ENCODE peak calls at places on chromosomes 3 and 15, in five cellular contexts. T, F, P, I and X are unnamed samples.

GRCh38 chr3:124621498-124621897 is 108.8 kb upstream of the UMPS start:
- DNase-seq in T (peak; percentile 56), F (no peak), P (peak; percentile 79), I (no peak), X (no peak)

GRCh38 chr3:159586587-159587202 is 401.9 kb upstream of the IL12A start:
- DNase-seq in T (peak; percentile 65), F (peak; percentile 89), P (no peak), I (no peak), X (peak; percentile 57)

GRCh38 chr3:159766563-159767185 is 222.0 kb upstream of the IL12A start:
- DNase-seq in T (peak; percentile 57), F (peak; percentile 63), P (peak; percentile 2), I (no peak), X (peak; percentile 53)

GRCh38 chr3:195151866-195152526 is 119.0 kb downstream of the XXYLT1 start:
- DNase-seq in T (peak; percentile 56), F (peak; percentile 40), P (peak; percentile 48), I (no peak), X (peak; percentile 71)

GRCh38 chr3:39378092-39378491 is 5.1 kb upstream of the SLC25A38 start:
- DNase-seq in T (peak; percentile 25), F (peak; percentile 91), P (peak; percentile 80), I (no peak), X (peak; percentile 15)

GRCh38 chr15:82297546-82297945 is 34.9 kb downstream of the SAXO2 start:
- DNase-seq in T (no peak), F (no peak), P (no peak), I (no peak), X (no peak)

GRCh38 chr3:170162630-170163029 is 18.9 kb downstream of the PHC3 start:
- DNase-seq in T (no peak), F (no peak), P (no peak), I (no peak), X (no peak)

GRCh38 chr3:45153658-45154437 is 7.7 kb upstream of the CDCP1 start:
- DNase-seq in T (peak; percentile 67), F (no peak), P (no peak), I (no peak), X (no peak)

GRCh38 chr15:61994216-61994615 is 66.0 kb downstream of the VPS13C start:
- DNase-seq in T (peak; percentile 85), F (no peak), P (no peak), I (no peak), X (peak; percentile 77)

GRCh38 chr15:51367322-51367976 is 26.0 kb downstream of the GLDN start:
- DNase-seq in T (peak; percentile 54), F (no peak), P (no peak), I (no peak), X (no peak)

GRCh38 chr3:99875925-99876781 is 58.5 kb downstream of the CMSS1 start:
- DNase-seq in T (peak; percentile 84), F (peak; percentile 95), P (peak; percentile 83), I (peak; percentile 92), X (peak; percentile 83)

GRCh38 chr3:128505771-128506170 is 12.8 kb upstream of the GATA2 start:
- DNase-seq in T (no peak), F (peak; percentile 39), P (peak; percentile 30), I (no peak), X (no peak)

GRCh38 chr3:177860236-177860635 is 663.0 kb upstream of the TBL1XR1 start:
- DNase-seq in T (no peak), F (no peak), P (no peak), I (no peak), X (no peak)

GRCh38 chr3:154089416-154090115 is 31.6 kb upstream of the ARHGEF26 start:
- DNase-seq in T (no peak), F (no peak), P (no peak), I (no peak), X (no peak)

DNA sequence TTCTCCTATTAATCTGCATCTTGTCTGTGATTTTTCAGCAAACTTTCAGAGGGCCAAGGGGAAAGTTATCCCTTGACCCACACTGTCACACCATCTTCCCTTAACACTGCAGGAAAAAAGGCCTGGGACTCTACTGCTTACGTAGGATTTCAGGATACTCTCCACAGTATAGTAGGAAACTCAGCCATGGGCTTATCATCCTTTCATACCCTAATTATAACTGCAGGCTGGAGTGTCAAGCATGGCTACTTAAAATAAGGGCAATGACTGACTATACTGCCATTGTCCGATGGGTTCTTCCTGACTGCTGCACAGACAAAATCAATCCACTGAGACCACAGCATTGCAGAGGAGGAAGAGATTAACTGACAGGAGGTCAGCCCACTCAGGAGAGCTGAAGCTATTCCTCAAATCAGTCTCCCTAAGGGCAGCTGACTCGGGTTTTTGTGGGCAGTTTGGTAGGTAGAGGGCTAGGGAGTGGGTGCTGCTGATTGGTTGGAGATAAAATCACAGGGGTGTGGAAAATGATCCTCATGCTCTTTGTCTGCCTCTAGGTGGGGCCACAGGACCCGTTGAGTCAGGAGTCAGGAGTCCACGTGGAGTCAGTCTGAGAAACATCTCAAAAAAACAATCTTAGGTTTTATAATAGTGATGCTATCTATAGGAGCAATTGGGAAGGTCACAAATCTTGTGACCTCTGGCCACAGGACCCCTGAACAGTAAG is 118.2 kb upstream of the STRIT1 start:
- DNase-seq in T (no peak), F (no peak), P (peak; percentile 18), I (no peak), X (no peak)
- TF ChIP-seq CTCF in T (no peak), F (peak; percentile 31), P (peak; percentile 9), I (no peak), X (no peak)

GRCh38 chr3:12508316-12508715 is 24.0 kb downstream of the TSEN2 start:
- DNase-seq in T (peak; percentile 95), F (peak; percentile 81), P (no peak), I (no peak), X (peak; percentile 98)

GRCh38 chr3:12509466-12509865 is 25.2 kb downstream of the TSEN2 start:
- DNase-seq in T (no peak), F (no peak), P (no peak), I (no peak), X (no peak)

GRCh38 chr3:12506201-12506600 is 21.9 kb downstream of the TSEN2 start:
- DNase-seq in T (no peak), F (no peak), P (no peak), I (no peak), X (no peak)

GRCh38 chr3:12503126-12503952 is 19.1 kb downstream of the TSEN2 start:
- DNase-seq in T (no peak), F (no peak), P (no peak), I (no peak), X (peak; percentile 15)

GRCh38 chr3:12507871-12508281 is 23.6 kb downstream of the TSEN2 start:
- DNase-seq in T (peak; percentile 56), F (peak; percentile 52), P (no peak), I (no peak), X (peak; percentile 82)
- H3K4me3 ChIP-seq in T (no peak overlapping the region), F (no peak overlapping the region), P (no peak overlapping the region), I (no peak overlapping the region), X (no peak overlapping the region)

GRCh38 chr3:30677347-30677685 is 70.9 kb downstream of the TGFBR2 start:
- DNase-seq in T (no peak), F (no peak), P (no peak), I (no peak), X (no peak)
- TF ChIP-seq CTCF in T (no peak), F (no peak), P (no peak), I (no peak), X (no peak)

GRCh38 chr3:77038468-77038927 is 1.4 kb upstream of the ROBO2 start:
- DNase-seq in T (peak; percentile 87), F (peak; percentile 88), P (peak; percentile 79), I (no peak), X (peak; percentile 88)

GRCh38 chr3:77041756-77042155 is 1.9 kb downstream of the ROBO2 start:
- DNase-seq in T (no peak), F (no peak), P (no peak), I (no peak), X (no peak)

GRCh38 chr3:77039606-77040553 is at the start of gene ROBO2:
- DNase-seq in T (peak; percentile 4), F (peak; percentile 89), P (peak; percentile 63), I (peak; percentile 62), X (peak; percentile 22)

GRCh38 chr3:77041156-77041696 is 1.3 kb downstream of the ROBO2 start:
- DNase-seq in T (no peak), F (no peak), P (peak; percentile 11), I (no peak), X (no peak)

DNA sequence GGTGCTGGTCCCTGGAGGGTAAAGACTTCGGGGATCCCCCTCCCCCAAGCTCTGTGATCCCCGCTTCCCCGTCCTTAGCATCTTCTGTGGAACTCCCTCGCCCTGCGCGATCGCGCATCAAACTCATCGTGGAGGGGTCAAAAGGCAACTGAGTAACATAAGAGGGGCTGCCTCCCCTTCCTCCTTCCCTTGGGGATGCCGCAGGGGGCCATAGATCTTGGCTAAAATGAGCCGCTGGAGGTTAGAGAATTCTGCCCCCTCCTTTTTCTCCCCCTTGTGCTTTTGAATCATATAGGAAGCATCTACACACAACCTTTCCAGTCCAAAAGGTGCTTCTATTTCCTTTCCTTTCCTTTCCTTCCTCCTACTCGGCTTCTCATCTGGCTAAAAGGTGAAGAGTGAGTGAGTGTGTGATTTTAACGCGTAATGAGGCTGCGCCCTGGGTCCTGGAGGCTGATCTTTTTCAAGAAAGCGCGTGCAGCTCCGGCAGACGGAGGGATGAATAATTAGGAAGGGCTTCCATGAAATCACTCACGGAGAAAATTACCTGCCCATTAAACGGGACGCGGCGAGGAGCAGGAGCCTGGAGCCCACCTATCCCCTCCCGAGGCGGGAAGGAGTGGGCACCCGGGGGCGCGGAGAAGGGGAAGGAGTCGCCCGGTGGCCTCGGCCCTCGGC is 832 bp upstream of the ROBO2 start:
- DNase-seq in T (peak; percentile 2), F (peak; percentile 75), P (peak; percentile 30), I (no peak), X (peak; percentile 5)
- H3K4me3 ChIP-seq in T (peak overlapping the region; percentile 38), F (peak overlapping the region; percentile 84), P (peak overlapping the region; percentile 48), I (peak overlapping the region; percentile 22), X (peak overlapping the region; percentile 42)

GRCh38 chr3:134367412-134367811 is 6.8 kb downstream of the AMOTL2 start:
- DNase-seq in T (no peak), F (peak; percentile 75), P (no peak), I (no peak), X (no peak)
- TF ChIP-seq CTCF in T (no peak), F (peak; percentile 58), P (no peak), I (no peak), X (peak; percentile 21)

DNA sequence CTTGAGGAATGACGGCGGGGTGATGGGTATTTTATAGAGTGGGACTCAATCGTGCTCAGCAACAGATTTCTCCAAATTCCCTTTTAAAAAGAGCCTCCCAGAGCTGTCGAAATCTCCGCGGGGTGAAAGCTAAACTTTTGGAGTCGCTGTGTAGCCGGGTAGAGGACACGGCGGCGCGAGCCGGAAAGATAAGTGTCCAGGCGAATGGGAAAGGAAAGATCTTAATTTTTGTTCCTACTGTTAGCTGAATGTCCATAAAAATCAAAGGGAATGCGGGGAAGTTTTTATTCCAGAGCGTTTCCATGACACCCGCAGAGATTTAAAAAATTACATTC is 9.1 kb downstream of the EOMES start:
- DNase-seq in T (no peak), F (no peak), P (no peak), I (no peak), X (no peak)
- H3K4me3 ChIP-seq in T (peak overlapping the region; percentile 52), F (peak overlapping the region; percentile 83), P (no peak overlapping the region), I (peak overlapping the region; percentile 15), X (peak overlapping the region; percentile 44)

DNA sequence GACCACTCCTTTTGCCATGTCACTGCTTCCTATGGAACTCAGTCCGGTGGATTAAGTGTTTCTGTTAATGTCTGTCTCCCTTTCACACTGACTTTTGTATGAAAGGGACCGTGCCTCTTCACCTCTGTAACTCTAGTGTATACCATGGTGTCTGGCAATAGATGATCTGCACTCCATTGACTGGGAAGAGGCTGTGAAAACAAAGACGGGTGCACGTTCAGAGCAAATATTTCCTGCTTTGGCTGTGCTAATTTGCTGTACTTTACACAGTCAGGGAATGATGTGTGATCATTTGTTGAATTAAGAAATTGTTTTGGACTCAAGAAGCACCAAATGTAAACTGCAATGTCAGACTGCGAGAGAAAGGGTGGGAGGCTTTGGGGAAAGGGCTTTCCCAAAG is 315.2 kb downstream of the RORA start:
- DNase-seq in T (no peak), F (no peak), P (no peak), I (no peak), X (no peak)
- TF ChIP-seq CTCF in T (no peak), F (no peak), P (no peak), I (no peak), X (no peak)